ENCODE peak calls at places on chromosomes 7 and 10, in five cellular contexts. B is MM.1S; D is CD8-positive, alpha-beta T cell; I is fibroblast of the aortic adventitia; R is fibroblast of pulmonary artery. F is an unnamed sample.

GRCh38 chr10:49508249-49508648 is 30.7 kb downstream of the ERCC6 start:
- DNase-seq in I (no peak), B (no peak), R (no peak), D (no peak), F (no peak)

GRCh38 chr10:77606751-77607150 is 30.9 kb downstream of the KCNMA1 start:
- DNase-seq in R (no peak), B (no peak), I (no peak), D (no peak), F (no peak)

GRCh38 chr10:16901102-16901501 is 83.9 kb upstream of the RSU1 start:
- DNase-seq in I (no peak), B (no peak), D (no peak), R (no peak), F (no peak)

GRCh38 chr10:67225226-67225625 is 299.4 kb downstream of the LRRTM3 start:
- DNase-seq in B (peak), D (no peak), I (no peak), R (no peak), F (no peak)

GRCh38 chr7:73896454-73896853 is 35.5 kb downstream of the TMEM270 start:
- DNase-seq in R (no peak), D (no peak), I (peak), B (no peak), F (no peak)

GRCh38 chr10:102230861-102231356 is 4.8 kb downstream of the ELOVL3 start:
- DNase-seq in D (no peak), R (peak), I (no peak), B (peak), F (peak)

GRCh38 chr10:97714401-97715258 is 1.1 kb downstream of the MARVELD1 start:
- DNase-seq in I (peak), D (no peak), R (peak), B (no peak), F (no peak)

GRCh38 chr10:78231930-78232329 is 198.3 kb downstream of the RPS24 start:
- DNase-seq in D (no peak), I (peak), B (no peak), R (peak), F (no peak)

GRCh38 chr7:26013551-26014083 is 138.4 kb upstream of the NFE2L3 start:
- DNase-seq in D (no peak), B (no peak), I (no peak), R (no peak), F (no peak)

GRCh38 chr7:117816727-117817126 is 56.5 kb downstream of the CTTNBP2 start:
- DNase-seq in R (no peak), I (no peak), B (no peak), D (no peak), F (no peak)

GRCh38 chr7:40899651-40900507 is 765.1 kb downstream of the SUGCT start:
- DNase-seq in I (no peak), B (no peak), D (no peak), R (no peak), F (no peak)

GRCh38 chr7:55474944-55475911 is 97.1 kb downstream of the VOPP1 start:
- DNase-seq in I (no peak), B (no peak), R (no peak), D (no peak), F (no peak)

GRCh38 chr7:127717502-127718125 is 65.6 kb downstream of the SND1 start:
- DNase-seq in D (no peak), R (peak), B (no peak), I (peak), F (no peak)

GRCh38 chr10:132360766-132361447 is 28.9 kb downstream of the LRRC27 start:
- DNase-seq in B (peak), D (no peak), I (no peak), R (no peak), F (no peak)

GRCh38 chr7:130865408-130866236 is 131.6 kb upstream of the KLF14 start:
- DNase-seq in I (peak), D (no peak), B (peak), R (peak), F (no peak)

GRCh38 chr10:104049497-104050250 is 36.0 kb downstream of the COL17A1 start:
- DNase-seq in R (peak), D (no peak), I (peak), B (no peak), F (no peak)

GRCh38 chr10:124149143-124149542 is 55.7 kb upstream of the CHST15 start:
- DNase-seq in D (no peak), I (no peak), R (no peak), B (peak), F (no peak)

GRCh38 chr10:77160679-77161078 is 476.9 kb downstream of the KCNMA1 start:
- DNase-seq in D (no peak), I (peak), B (no peak), R (peak), F (no peak)

GRCh38 chr7:129160161-129160911 is 15.8 kb downstream of the TSPAN33 start:
- DNase-seq in D (no peak), R (no peak), I (no peak), B (peak), F (no peak)

GRCh38 chr7:81721428-81721827 is 48.4 kb downstream of the HGF start:
- DNase-seq in D (no peak), B (no peak), R (peak), I (no peak), F (no peak)

GRCh38 chr7:50868426-50869100 is 85.9 kb upstream of the GRB10 start:
- DNase-seq in I (peak), B (no peak), D (no peak), R (no peak), F (no peak)

GRCh38 chr7:30986738-30987137 is 23.0 kb downstream of the GHRHR start:
- DNase-seq in R (no peak), I (no peak), D (no peak), B (no peak), F (no peak)

GRCh38 chr7:90166153-90166552 is 11.9 kb downstream of the STEAP1 start:
- DNase-seq in R (no peak), D (no peak), B (no peak), I (no peak), F (no peak)

GRCh38 chr7:96729795-96730194 is 20.1 kb upstream of the SEM1 start:
- DNase-seq in D (no peak), R (no peak), I (no peak), B (no peak), F (no peak)

GRCh38 chr7:150897502-150898474 is 45.5 kb downstream of the AOC1 start:
- DNase-seq in D (no peak), R (no peak), I (no peak), B (peak), F (peak)

GRCh38 chr10:99329238-99329890 is at the start of gene CNNM1:
- DNase-seq in D (no peak), B (no peak), R (no peak), I (no peak), F (peak)

GRCh38 chr7:143227806-143228205 is 6.0 kb downstream of the TAS2R40 start:
- DNase-seq in D (no peak), R (no peak), I (peak), B (no peak), F (no peak)

GRCh38 chr7:84245831-84246230 is 51.2 kb upstream of the SEMA3A start:
- DNase-seq in D (no peak), I (no peak), B (no peak), R (no peak), F (no peak)

GRCh38 chr7:133513608-133514007 is 260.7 kb downstream of the EXOC4 start:
- DNase-seq in D (no peak), R (peak), B (no peak), I (peak), F (no peak)

GRCh38 chr7:112010994-112011393 is 195.2 kb downstream of the DOCK4 start:
- DNase-seq in R (no peak), B (no peak), D (no peak), I (no peak), F (no peak)

GRCh38 chr7:1742555-1743303 is 72.7 kb downstream of the ELFN1 start:
- DNase-seq in D (no peak), I (peak), R (peak), B (no peak), F (no peak)

GRCh38 chr7:157253850-157254249 is 83.0 kb upstream of the DNAJB6 start:
- DNase-seq in R (no peak), B (no peak), I (no peak), D (no peak), F (no peak)
- TF ChIP-seq CTCF in R (no peak), B (no peak), I (no peak), D (no peak), F (no peak)

GRCh38 chr10:68517188-68517587 is 10.1 kb downstream of the SLC25A16 start:
- DNase-seq in R (no peak), B (no peak), D (no peak), I (no peak), F (no peak)
- H3K4me3 ChIP-seq in R (no peak), B (no peak), D (no peak), I (no peak), F (no peak)

GRCh38 chr7:92639213-92639896 is 49.2 kb upstream of the FAM133B start:
- DNase-seq in D (no peak), B (no peak), R (no peak), I (no peak), F (no peak)
- TF ChIP-seq CTCF in D (no peak), B (no peak), R (no peak), I (no peak), F (no peak)

GRCh38 chr10:50927522-50928189 is 42.2 kb upstream of the A1CF start:
- DNase-seq in I (no peak), B (no peak), R (no peak), D (no peak), F (no peak)
- H3K4me3 ChIP-seq in I (no peak), B (no peak), R (no peak), D (no peak), F (no peak)

DNA sequence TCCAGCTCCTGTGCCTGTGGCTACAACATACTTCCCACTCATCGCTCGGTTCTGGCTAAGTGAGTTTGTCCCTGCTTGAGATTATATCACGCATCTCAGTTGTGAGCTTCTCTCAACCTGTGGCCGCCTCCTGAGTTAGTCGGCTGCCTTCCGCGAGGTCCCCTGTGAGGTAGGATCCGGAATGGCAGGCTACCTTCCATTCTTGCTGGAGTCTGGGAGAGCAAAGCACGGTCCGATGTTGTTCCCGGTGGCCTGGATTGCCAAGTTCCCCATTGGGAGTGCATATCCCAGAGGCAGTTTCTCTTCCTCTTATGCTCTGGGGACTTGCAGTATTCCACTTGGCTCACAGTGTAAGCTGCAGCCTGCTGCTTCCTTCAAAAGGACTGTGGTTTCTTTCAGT is 225.3 kb upstream of the ZWINT start:
- DNase-seq in I (no peak), D (no peak), B (no peak), R (no peak), F (no peak)
- TF ChIP-seq CTCF in I (no peak), D (no peak), B (no peak), R (no peak), F (no peak)

DNA sequence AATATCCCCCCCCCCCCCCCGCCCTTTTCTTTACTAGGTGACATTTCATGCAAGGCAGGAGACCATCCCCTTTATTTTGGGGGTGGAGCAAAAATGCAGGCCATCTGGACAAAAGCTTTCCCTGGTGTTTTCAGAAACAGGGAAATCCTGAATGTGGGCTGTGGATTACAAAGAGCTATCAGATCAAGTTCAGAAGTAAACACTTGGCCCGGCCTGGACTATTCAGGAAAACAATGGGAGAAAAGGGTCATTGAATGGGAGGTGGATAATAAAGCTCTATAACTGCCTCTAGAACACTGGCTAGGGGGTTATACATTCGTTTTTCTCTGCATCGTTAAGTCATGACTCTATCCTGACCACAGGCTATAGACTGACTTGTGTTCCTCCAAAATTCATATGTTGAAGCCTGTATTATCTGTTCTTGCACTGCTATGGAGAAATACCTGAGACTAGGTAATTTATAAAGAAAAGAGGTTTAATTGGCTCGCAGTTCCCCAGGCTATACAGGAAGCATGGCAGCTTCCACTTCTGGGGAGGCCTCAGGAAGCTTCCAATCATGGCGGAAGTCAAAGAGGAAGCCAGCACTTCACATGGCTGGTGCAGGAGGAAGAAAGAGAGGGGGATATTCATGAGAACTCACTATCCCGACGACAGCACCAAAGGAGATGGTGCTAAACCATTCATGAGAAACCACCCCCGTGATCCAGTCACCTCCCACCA is 84.1 kb upstream of the KDM7A start:
- DNase-seq in D (no peak), R (no peak), I (no peak), B (no peak), F (no peak)
- H3K4me3 ChIP-seq in D (no peak), R (no peak), I (no peak), B (no peak), F (no peak)

GRCh38 chr7:149354119-149354518 is 92.1 kb downstream of the ZNF783 start:
- DNase-seq in B (no peak), R (no peak), I (no peak), D (no peak), F (no peak)

GRCh38 chr7:149355390-149356048 is 93.5 kb downstream of the ZNF783 start:
- DNase-seq in I (no peak), R (no peak), D (no peak), B (no peak), F (no peak)
- TF ChIP-seq CTCF in I (no peak), R (no peak), D (no peak), B (no peak), F (no peak)

GRCh38 chr7:3260425-3260762 is 40.7 kb upstream of the SDK1 start:
- DNase-seq in D (no peak), I (peak), B (no peak), R (peak), F (no peak)
- H3K4me3 ChIP-seq in D (no peak), I (peak), B (peak), R (peak), F (no peak)

GRCh38 chr7:88344956-88345832 is 38.5 kb upstream of the STEAP4 start:
- DNase-seq in B (no peak), R (peak), D (no peak), I (peak), F (no peak)
- TF ChIP-seq CTCF in B (no peak), R (peak), D (no peak), I (peak), F (peak)

F was measured in GM06990.